ENCODE peak calls at places on chromosomes 12 and 14, in ten cellular contexts. P, F, M, W, K, I, Q, T, G and V are unnamed samples.

GRCh38 chr12:31323466-31324115 is 2.4 kb downstream of the SINHCAF start:
- DNase-seq in M (peak), F (no peak), P (no peak), W (peak), K (peak), I (no peak), G (peak), Q (peak), T (no peak), V (no peak)

GRCh38 chr12:106794369-106794768 is 19.9 kb downstream of the RIC8B start:
- DNase-seq in Q (no peak), G (no peak), M (no peak), P (no peak), K (no peak), I (no peak), W (no peak), T (no peak), F (no peak), V (no peak)

GRCh38 chr12:40515041-40515825 is 177.0 kb upstream of the CNTN1 start:
- DNase-seq in T (no peak), Q (peak), P (peak), G (no peak), F (peak), W (no peak), K (no peak), M (no peak), I (no peak), V (peak)

GRCh38 chr12:70876952-70877351 is 43.6 kb downstream of the PTPRR start:
- DNase-seq in W (no peak), K (no peak), I (no peak), Q (no peak), F (no peak), M (no peak), T (no peak), G (no peak), P (peak), V (peak)

GRCh38 chr14:68668531-68668930 is 124.3 kb downstream of the ZFP36L1 start:
- DNase-seq in F (no peak), G (no peak), P (no peak), W (no peak), T (no peak), M (no peak), Q (no peak), I (no peak), K (no peak), V (no peak)

GRCh38 chr12:92208613-92209121 is 63.0 kb upstream of the BTG1 start:
- DNase-seq in P (peak), G (no peak), T (peak), I (no peak), F (peak), Q (peak), M (no peak), W (peak), K (no peak), V (peak)

GRCh38 chr12:3179731-3180130 is 102.6 kb downstream of the TSPAN9 start:
- DNase-seq in M (no peak), G (no peak), I (no peak), P (no peak), T (no peak), W (no peak), Q (peak), K (no peak), F (no peak), V (no peak)

GRCh38 chr14:91225025-91225424 is 19.5 kb downstream of the GPR68 start:
- DNase-seq in G (no peak), Q (no peak), P (peak), F (no peak), M (no peak), I (no peak), W (no peak), T (no peak), K (no peak), V (peak)

GRCh38 chr14:69703047-69704046 is 63.6 kb upstream of the SRSF5 start:
- DNase-seq in T (no peak), G (no peak), P (no peak), K (peak), Q (no peak), W (no peak), I (no peak), F (no peak), M (no peak), V (no peak)

GRCh38 chr12:32264995-32265394 is 134.4 kb upstream of the FGD4 start:
- DNase-seq in F (no peak), T (no peak), K (no peak), M (peak), W (no peak), Q (peak), I (no peak), P (peak), G (no peak), V (no peak)

GRCh38 chr14:30525833-30526232 is 33.1 kb upstream of the G2E3 start:
- DNase-seq in P (peak), I (no peak), Q (no peak), G (no peak), K (no peak), T (no peak), F (no peak), M (no peak), W (no peak), V (peak)

GRCh38 chr14:100305446-100306255 is 593 bp downstream of the SLC25A29 start:
- DNase-seq in T (peak), W (no peak), P (no peak), Q (no peak), I (no peak), K (no peak), G (no peak), M (peak), F (no peak), V (no peak)

GRCh38 chr12:88985631-88986030 is 366.7 kb downstream of the DUSP6 start:
- DNase-seq in T (peak), G (no peak), M (no peak), K (no peak), F (no peak), I (no peak), W (no peak), P (peak), Q (no peak), V (no peak)

GRCh38 chr14:88437659-88438058 is 52.2 kb downstream of the SPATA7 start:
- DNase-seq in K (no peak), G (no peak), W (peak), M (no peak), T (no peak), P (no peak), Q (no peak), I (no peak), F (no peak), V (peak)

GRCh38 chr14:65421201-65421981 is 8.9 kb downstream of the FUT8 start:
- DNase-seq in P (peak), T (peak), K (no peak), F (no peak), G (no peak), I (no peak), W (no peak), Q (no peak), M (no peak), V (peak)

GRCh38 chr12:2693204-2693860 is 101.4 kb upstream of the FKBP4 start:
- DNase-seq in F (no peak), I (no peak), M (no peak), P (no peak), G (peak), K (no peak), Q (no peak), T (no peak), W (no peak), V (no peak)

GRCh38 chr12:3033538-3033865 is 43.7 kb upstream of the TSPAN9 start:
- DNase-seq in K (no peak), M (no peak), I (no peak), G (no peak), F (no peak), Q (no peak), T (no peak), W (no peak), P (no peak), V (no peak)

GRCh38 chr12:81255947-81256346 is 178.1 kb downstream of the ACSS3 start:
- DNase-seq in I (no peak), M (no peak), W (no peak), K (no peak), F (no peak), P (no peak), G (no peak), T (no peak), Q (no peak), V (no peak)

GRCh38 chr12:22729898-22730443 is 105.0 kb downstream of the ETNK1 start:
- DNase-seq in I (no peak), F (no peak), M (no peak), P (peak), Q (no peak), K (no peak), G (no peak), T (no peak), W (peak), V (peak)

GRCh38 chr14:32379447-32379846 is 50.3 kb downstream of the AKAP6 start:
- DNase-seq in P (no peak), M (no peak), F (no peak), Q (no peak), T (no peak), I (no peak), K (no peak), W (no peak), G (no peak), V (no peak)

GRCh38 chr12:113224955-113225354 is 3.7 kb downstream of the TPCN1 start:
- DNase-seq in M (no peak), F (no peak), Q (no peak), G (no peak), W (no peak), T (no peak), P (no peak), K (no peak), I (no peak), V (no peak)

GRCh38 chr12:30694971-30695326 is 720 bp downstream of the IPO8 start:
- DNase-seq in F (no peak), K (peak), P (peak), T (peak), I (no peak), M (peak), G (peak), W (peak), Q (peak), V (peak)

GRCh38 chr12:27970981-27971489 is 1.5 kb downstream of the PTHLH start:
- DNase-seq in F (no peak), W (peak), P (no peak), T (no peak), M (no peak), I (no peak), G (no peak), Q (no peak), K (no peak), V (peak)